ENCODE peak calls at places on chromosomes 1 and 21, in seven cellular contexts. D, G, U, B, W, L and Q are unnamed samples.

GRCh38 chr1:202361701-202362100 is 13.2 kb downstream of the PPP1R12B start:
- DNase-seq in L (no peak), U (no peak), D (no peak), B (no peak), G (no peak), W (no peak), Q (no peak)

GRCh38 chr21:28228624-28228995 is 764.1 kb downstream of the LTN1 start:
- DNase-seq in G (no peak), D (no peak), B (no peak), U (no peak), W (no peak), L (no peak), Q (no peak)

GRCh38 chr1:113396585-113396984 is 6.3 kb downstream of the MAGI3 start:
- DNase-seq in U (peak; percentile 72), L (peak; percentile 78), B (no peak), G (no peak), W (no peak), D (no peak), Q (no peak)

GRCh38 chr1:206455681-206456344 is 14.5 kb upstream of the IKBKE start:
- DNase-seq in L (no peak), D (no peak), W (no peak), G (no peak), U (peak; percentile 16), B (no peak), Q (no peak)

GRCh38 chr21:46063227-46063626 is 34.7 kb upstream of the COL6A2 start:
- DNase-seq in W (no peak), G (peak; percentile 3), L (no peak), B (peak; percentile 12), U (no peak), D (no peak), Q (no peak)

GRCh38 chr1:22351757-22352080 is 99.9 kb upstream of the ZBTB40 start:
- DNase-seq in G (no peak), B (no peak), L (no peak), W (no peak), U (no peak), D (no peak), Q (no peak)

GRCh38 chr1:247357781-247358211 is 26.1 kb upstream of the ZNF496 start:
- DNase-seq in B (peak; percentile 85), G (no peak), L (peak; percentile 94), W (no peak), U (peak; percentile 37), D (no peak), Q (no peak)

GRCh38 chr1:9062846-9063245 is 6.6 kb downstream of the SLC2A5 start:
- DNase-seq in W (no peak), B (no peak), L (no peak), D (no peak), U (no peak), G (peak; percentile 76), Q (no peak)

GRCh38 chr1:16065197-16065576 is 8.3 kb downstream of the FAM131C start:
- DNase-seq in L (no peak), G (no peak), B (no peak), U (no peak), W (no peak), D (no peak), Q (no peak)

GRCh38 chr1:150999051-150999674 is 7.5 kb downstream of the MINDY1 start:
- DNase-seq in U (peak; percentile 40), D (no peak), W (no peak), L (peak; percentile 87), B (no peak), G (no peak), Q (no peak)

GRCh38 chr1:74689800-74690696 is 16.5 kb upstream of the ERICH3 start:
- DNase-seq in W (peak; percentile 43), G (peak; percentile 64), B (peak; percentile 68), D (peak; percentile 10), U (peak; percentile 63), L (peak; percentile 52), Q (no peak)

GRCh38 chr1:163195728-163196448 is 6.8 kb downstream of the RGS5 start:
- DNase-seq in W (no peak), D (no peak), L (peak; percentile 67), G (no peak), U (no peak), B (no peak), Q (no peak)

GRCh38 chr1:53062731-53063591 is 948 bp downstream of the PODN start:
- DNase-seq in B (no peak), D (no peak), L (no peak), U (no peak), W (no peak), G (no peak), Q (no peak)

GRCh38 chr1:9269078-9269501 is 23.6 kb upstream of the SPSB1 start:
- DNase-seq in U (no peak), W (no peak), L (no peak), G (no peak), D (no peak), B (no peak), Q (no peak)

GRCh38 chr1:217135987-217136894 is 413.0 kb upstream of the ESRRG start:
- DNase-seq in U (no peak), L (no peak), D (no peak), B (no peak), G (no peak), W (no peak), Q (peak; percentile 22)

GRCh38 chr21:22342855-22343254 is 1344.6 kb downstream of the NCAM2 start:
- DNase-seq in W (no peak), U (no peak), G (no peak), D (no peak), L (no peak), B (no peak), Q (no peak)

GRCh38 chr1:234611153-234611798 is 1.3 kb upstream of the IRF2BP2 start:
- DNase-seq in G (peak; percentile 84), W (peak; percentile 87), D (peak; percentile 58), L (peak; percentile 83), U (peak; percentile 94), B (peak; percentile 86), Q (peak; percentile 79)

GRCh38 chr1:231357831-231358354 is 19.8 kb downstream of the SPRTN start:
- DNase-seq in U (peak; percentile 78), B (peak; percentile 68), D (no peak), W (peak; percentile 62), G (peak; percentile 74), L (peak; percentile 79), Q (peak; percentile 63)

GRCh38 chr1:5798151-5798730 is 194.0 kb downstream of the NPHP4 start:
- DNase-seq in W (no peak), L (no peak), U (no peak), G (no peak), B (no peak), D (no peak), Q (no peak)

GRCh38 chr1:88683516-88683847 is 591 bp upstream of the PKN2 start:
- DNase-seq in W (peak; percentile 79), G (peak; percentile 52), B (peak; percentile 65), L (peak; percentile 31), D (peak; percentile 42), U (peak; percentile 32), Q (peak; percentile 40)

GRCh38 chr1:29789221-29789909 is 553.0 kb downstream of the PTPRU start:
- DNase-seq in L (peak; percentile 23), D (no peak), U (no peak), G (no peak), W (no peak), B (no peak), Q (no peak)

GRCh38 chr1:20440785-20441200 is 45.2 kb downstream of the CAMK2N1 start:
- DNase-seq in D (peak; percentile 5), W (peak; percentile 38), L (peak; percentile 47), B (peak; percentile 50), U (peak; percentile 26), G (peak; percentile 83), Q (peak; percentile 78)

GRCh38 chr1:211379446-211379845 is 52.8 kb downstream of the TRAF5 start:
- DNase-seq in B (no peak), D (no peak), G (no peak), U (no peak), W (no peak), L (no peak), Q (no peak)

GRCh38 chr1:208045410-208046252 is 134.7 kb upstream of the CD34 start:
- DNase-seq in U (no peak), W (no peak), G (no peak), B (no peak), D (no peak), L (no peak), Q (no peak)
- TF ChIP-seq CTCF in U (peak; percentile 15), W (no peak), G (no peak), B (peak; percentile 14), D (no peak), L (no peak), Q (no peak)

DNA sequence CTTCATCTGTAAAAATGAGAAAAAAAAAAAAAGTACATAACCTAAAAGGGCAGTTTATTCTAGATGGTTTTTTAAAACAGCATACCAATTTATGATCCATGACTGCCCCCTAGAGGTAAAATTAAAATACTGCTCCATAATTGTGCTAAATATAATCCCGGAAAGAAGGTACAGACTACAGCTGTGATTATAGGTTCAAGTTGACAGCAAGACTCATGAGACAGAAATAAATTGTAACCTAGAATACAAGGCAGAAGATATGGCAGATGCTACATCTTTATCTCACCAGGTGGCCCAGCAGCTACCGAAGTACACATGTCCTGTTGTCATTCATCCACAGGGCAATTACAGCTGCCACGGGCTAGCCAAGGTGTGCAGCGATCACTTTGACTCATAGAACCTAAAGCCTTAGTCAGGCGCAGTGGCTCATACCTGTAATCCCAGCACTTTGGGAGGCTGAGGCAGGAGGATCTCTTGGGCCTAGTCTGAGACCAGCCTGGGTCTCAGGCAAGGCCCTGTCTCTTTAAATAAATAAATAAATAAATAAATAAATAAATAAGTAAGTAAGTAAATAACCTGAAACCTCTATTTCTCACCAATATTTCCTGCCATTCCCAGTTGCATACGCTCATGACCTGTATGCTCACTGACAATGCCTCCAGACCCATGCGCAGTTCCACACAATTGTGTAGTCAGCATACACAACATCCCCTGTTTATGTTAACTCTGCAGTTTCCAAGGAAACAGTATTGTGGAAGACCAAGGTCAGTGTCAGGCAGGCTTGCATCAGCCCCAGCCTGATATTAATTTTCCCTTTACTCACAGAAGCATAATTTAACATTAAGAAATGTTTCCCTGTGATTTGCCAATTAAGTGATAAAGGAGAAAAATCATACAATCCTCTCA is 18.3 kb upstream of the PPIE start:
- DNase-seq in G (peak; percentile 76), W (peak; percentile 13), U (peak; percentile 60), D (no peak), L (peak; percentile 66), B (peak; percentile 74), Q (peak; percentile 43)
- TF ChIP-seq CTCF in G (peak; percentile 91), W (no peak), U (peak; percentile 68), D (peak; percentile 91), L (peak; percentile 82), B (peak; percentile 36), Q (peak; percentile 56)

DNA sequence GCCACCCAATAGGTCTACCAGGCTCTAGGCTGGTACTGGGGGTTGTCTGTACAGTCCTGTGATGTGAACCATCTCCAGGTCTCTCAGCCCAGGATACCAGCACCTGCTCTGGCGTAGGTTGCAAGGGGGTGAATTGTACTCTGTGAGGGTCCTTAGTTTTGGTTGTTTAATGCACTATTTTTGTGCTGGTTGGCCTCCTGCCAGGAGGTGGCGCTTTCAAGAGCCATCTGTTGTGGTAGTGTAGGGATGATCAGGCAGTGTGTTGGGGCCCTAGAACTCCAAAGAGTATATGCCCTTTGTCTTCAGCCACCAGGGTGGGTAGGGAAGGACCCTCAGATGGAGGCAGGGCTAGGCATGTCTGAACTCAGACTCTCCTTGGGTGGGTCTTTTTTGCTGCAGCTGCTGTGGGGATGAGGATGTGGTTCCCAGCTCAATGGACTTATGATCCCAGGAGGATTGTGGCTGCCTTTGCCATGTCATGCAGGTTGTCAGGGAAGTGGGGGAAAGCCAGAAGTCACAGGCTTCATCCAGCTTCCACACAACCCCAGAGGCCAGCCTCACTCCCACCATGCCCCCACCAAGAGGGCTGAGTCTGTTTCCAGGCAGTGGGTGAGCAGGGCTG is 301.8 kb upstream of the CHRM3 start:
- DNase-seq in L (no peak), G (no peak), B (no peak), D (no peak), U (no peak), W (no peak), Q (no peak)
- TF ChIP-seq CTCF in L (no peak), G (peak; percentile 16), B (no peak), D (no peak), U (no peak), W (no peak), Q (no peak)

GRCh38 chr1:2373551-2374259 is 17.6 kb downstream of the MORN1 start:
- DNase-seq in D (no peak), W (no peak), U (no peak), G (no peak), B (no peak), L (no peak), Q (no peak)
- TF ChIP-seq CTCF in D (no peak), W (no peak), U (no peak), G (no peak), B (no peak), L (peak; percentile 2), Q (no peak)